ENCODE peak calls at places on chromosome 17, in five cellular contexts. One of them, this sample, is unnamed.
A peak's percentile ranks its signal among the peaks of the same experiment; 100 is the strongest.

GRCh38 chr17:13642188-13642587 is 40.5 kb upstream of the HS3ST3A1 start:
- DNase-seq in A549: no peak
- DNase-seq in H1: no peak
- DNase-seq in sigmoid colon: no peak
- DNase-seq in tibial nerve: no peak
- DNase-seq in this sample: no peak

GRCh38 chr17:3744032-3744431 is 20.3 kb downstream of the HASPIN start:
- DNase-seq in A549: peak; percentile 52
- DNase-seq in H1: no peak
- DNase-seq in sigmoid colon: no peak
- DNase-seq in tibial nerve: no peak
- DNase-seq in this sample: no peak

GRCh38 chr17:10141436-10141835 is 57.0 kb downstream of the GAS7 start:
- DNase-seq in A549: no peak
- DNase-seq in H1: no peak
- DNase-seq in sigmoid colon: no peak
- DNase-seq in tibial nerve: no peak
- DNase-seq in this sample: no peak

GRCh38 chr17:40110457-40110856 is 10.1 kb upstream of the NR1D1 start:
- DNase-seq in A549: no peak
- DNase-seq in H1: no peak
- DNase-seq in sigmoid colon: peak; percentile 78
- DNase-seq in tibial nerve: peak; percentile 44
- DNase-seq in this sample: peak; percentile 52

GRCh38 chr17:37160940-37161339 is 212.2 kb downstream of the AATF start:
- DNase-seq in A549: peak; percentile 37
- DNase-seq in H1: no peak
- DNase-seq in sigmoid colon: no peak
- DNase-seq in tibial nerve: no peak
- DNase-seq in this sample: no peak

GRCh38 chr17:44940321-44940720 is 7.3 kb downstream of the KIF18B start:
- DNase-seq in A549: peak; percentile 68
- DNase-seq in H1: no peak
- DNase-seq in sigmoid colon: peak; percentile 6
- DNase-seq in tibial nerve: no peak
- DNase-seq in this sample: no peak

GRCh38 chr17:13362341-13363122 is 239.2 kb downstream of the HS3ST3A1 start:
- DNase-seq in A549: no peak
- DNase-seq in H1: no peak
- DNase-seq in sigmoid colon: no peak
- DNase-seq in tibial nerve: no peak
- DNase-seq in this sample: no peak

GRCh38 chr17:51085150-51085805 is 35.4 kb downstream of the SPAG9 start:
- DNase-seq in A549: peak; percentile 21
- DNase-seq in H1: no peak
- DNase-seq in sigmoid colon: no peak
- DNase-seq in tibial nerve: no peak
- DNase-seq in this sample: no peak

GRCh38 chr17:41492351-41492750 is 2.6 kb upstream of the KRT36 start:
- DNase-seq in A549: no peak
- DNase-seq in H1: no peak
- DNase-seq in sigmoid colon: no peak
- DNase-seq in tibial nerve: peak; percentile 77
- DNase-seq in this sample: peak; percentile 51

GRCh38 chr17:56995776-56996175 is 17.8 kb downstream of the SCPEP1 start:
- DNase-seq in A549: no peak
- DNase-seq in H1: no peak
- DNase-seq in sigmoid colon: no peak
- DNase-seq in tibial nerve: no peak
- DNase-seq in this sample: no peak

GRCh38 chr17:32529604-32530003 is 42.8 kb downstream of the CDK5R1 start:
- DNase-seq in A549: no peak
- DNase-seq in H1: no peak
- DNase-seq in sigmoid colon: no peak
- DNase-seq in tibial nerve: no peak
- DNase-seq in this sample: no peak

GRCh38 chr17:17235212-17236174 is 1.5 kb downstream of the FLCN start:
- DNase-seq in A549: no peak
- DNase-seq in H1: no peak
- DNase-seq in sigmoid colon: no peak
- DNase-seq in tibial nerve: peak; percentile 21
- DNase-seq in this sample: no peak

GRCh38 chr17:82979718-82980117 is 99.7 kb upstream of the METRNL start:
- DNase-seq in A549: no peak
- DNase-seq in H1: no peak
- DNase-seq in sigmoid colon: no peak
- DNase-seq in tibial nerve: no peak
- DNase-seq in this sample: no peak

GRCh38 chr17:57861737-57862409 is 12.0 kb upstream of the MRPS23 start:
- DNase-seq in A549: peak; percentile 65
- DNase-seq in H1: no peak
- DNase-seq in sigmoid colon: peak; percentile 89
- DNase-seq in tibial nerve: peak; percentile 53
- DNase-seq in this sample: peak; percentile 70

GRCh38 chr17:78789149-78789662 is 7.1 kb upstream of the CYTH1 start:
- DNase-seq in A549: no peak
- DNase-seq in H1: no peak
- DNase-seq in sigmoid colon: no peak
- DNase-seq in tibial nerve: no peak
- DNase-seq in this sample: no peak

GRCh38 chr17:36509272-36509985 is 22.9 kb downstream of the ZNHIT3 start:
- DNase-seq in A549: no peak
- DNase-seq in H1: no peak
- DNase-seq in sigmoid colon: no peak
- DNase-seq in tibial nerve: no peak
- DNase-seq in this sample: no peak

GRCh38 chr17:37429039-37429438 is 22.4 kb downstream of the TADA2A start:
- DNase-seq in A549: no peak
- DNase-seq in H1: no peak
- DNase-seq in sigmoid colon: no peak
- DNase-seq in tibial nerve: no peak
- DNase-seq in this sample: no peak

GRCh38 chr17:14323522-14323981 is 22.7 kb downstream of the HS3ST3B1 start:
- DNase-seq in A549: no peak
- DNase-seq in H1: no peak
- DNase-seq in sigmoid colon: no peak
- DNase-seq in tibial nerve: no peak
- DNase-seq in this sample: no peak

GRCh38 chr17:36921131-36921851 is 16.0 kb upstream of the LHX1 start:
- DNase-seq in A549: peak; percentile 89
- DNase-seq in H1: no peak
- DNase-seq in sigmoid colon: no peak
- DNase-seq in tibial nerve: no peak
- DNase-seq in this sample: no peak

GRCh38 chr17:57941384-57942370 is 13.5 kb downstream of the CUEDC1 start:
- DNase-seq in A549: no peak
- DNase-seq in H1: no peak
- DNase-seq in sigmoid colon: peak; percentile 78
- DNase-seq in tibial nerve: no peak
- DNase-seq in this sample: no peak

GRCh38 chr17:50903604-50904521 is 37.7 kb upstream of the TOB1 start:
- DNase-seq in A549: no peak
- DNase-seq in H1: no peak
- DNase-seq in sigmoid colon: no peak
- DNase-seq in tibial nerve: no peak
- DNase-seq in this sample: no peak

GRCh38 chr17:76550712-76551615 is 11.1 kb downstream of the PRCD start:
- DNase-seq in A549: peak; percentile 75
- DNase-seq in H1: no peak
- DNase-seq in sigmoid colon: no peak
- DNase-seq in tibial nerve: no peak
- DNase-seq in this sample: no peak

GRCh38 chr17:43745541-43745940 is 13.1 kb downstream of the SOST start:
- DNase-seq in A549: no peak
- DNase-seq in H1: no peak
- DNase-seq in sigmoid colon: no peak
- DNase-seq in tibial nerve: no peak
- DNase-seq in this sample: no peak

GRCh38 chr17:50272711-50273653 is 1.3 kb upstream of the TMEM92 start:
- DNase-seq in A549: peak; percentile 48
- DNase-seq in H1: no peak
- DNase-seq in sigmoid colon: no peak
- DNase-seq in tibial nerve: peak; percentile 55
- DNase-seq in this sample: peak; percentile 86

DNA sequence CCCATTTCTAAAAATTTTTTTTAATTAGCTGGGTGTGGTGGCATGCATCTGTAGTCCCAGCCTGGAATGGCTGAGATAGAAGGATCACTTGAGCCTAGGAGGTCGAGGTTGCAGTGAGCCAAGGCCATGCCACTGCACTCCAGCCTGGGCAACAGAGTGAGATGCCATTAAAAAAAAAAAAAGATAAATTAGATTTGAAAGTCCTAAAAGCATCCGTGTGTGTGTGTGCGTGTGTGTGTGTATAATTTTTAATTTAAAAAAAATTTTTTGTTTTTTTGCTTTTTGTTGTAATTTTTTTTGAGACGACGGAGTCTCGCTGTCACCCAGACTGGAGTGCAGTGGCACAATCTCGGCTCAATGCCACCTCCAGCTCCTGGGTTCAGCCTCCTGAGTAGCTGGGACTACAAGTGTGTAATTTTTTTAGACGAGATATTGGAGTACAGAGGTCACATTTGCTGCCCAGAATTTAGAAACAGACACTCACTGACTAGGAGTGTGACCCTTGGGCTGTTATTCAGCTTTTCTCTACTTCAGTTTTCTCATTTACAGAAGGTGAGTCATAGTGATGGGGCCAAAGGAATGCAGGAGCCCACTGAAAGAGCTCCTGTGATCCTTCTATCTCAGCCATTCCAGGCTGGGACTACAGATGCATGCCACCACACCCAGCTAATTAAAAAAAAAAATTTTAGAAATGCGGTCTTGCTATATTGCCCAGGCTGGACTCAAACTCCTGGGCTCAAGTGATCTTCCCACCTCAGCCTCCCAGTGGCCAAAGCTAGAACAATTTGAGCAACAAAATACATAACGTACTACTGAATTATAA is 25.5 kb upstream of the TBX4 start:
- DNase-seq in A549: peak; percentile 83
- DNase-seq in H1: no peak
- DNase-seq in sigmoid colon: no peak
- DNase-seq in tibial nerve: no peak
- DNase-seq in this sample: no peak
- TF ChIP-seq EP300 in A549: no peak
- TF ChIP-seq EP300 in H1: no peak
- TF ChIP-seq EP300 in sigmoid colon: no peak
- TF ChIP-seq EP300 in tibial nerve: no peak
- TF ChIP-seq EP300 in this sample: no peak

DNA sequence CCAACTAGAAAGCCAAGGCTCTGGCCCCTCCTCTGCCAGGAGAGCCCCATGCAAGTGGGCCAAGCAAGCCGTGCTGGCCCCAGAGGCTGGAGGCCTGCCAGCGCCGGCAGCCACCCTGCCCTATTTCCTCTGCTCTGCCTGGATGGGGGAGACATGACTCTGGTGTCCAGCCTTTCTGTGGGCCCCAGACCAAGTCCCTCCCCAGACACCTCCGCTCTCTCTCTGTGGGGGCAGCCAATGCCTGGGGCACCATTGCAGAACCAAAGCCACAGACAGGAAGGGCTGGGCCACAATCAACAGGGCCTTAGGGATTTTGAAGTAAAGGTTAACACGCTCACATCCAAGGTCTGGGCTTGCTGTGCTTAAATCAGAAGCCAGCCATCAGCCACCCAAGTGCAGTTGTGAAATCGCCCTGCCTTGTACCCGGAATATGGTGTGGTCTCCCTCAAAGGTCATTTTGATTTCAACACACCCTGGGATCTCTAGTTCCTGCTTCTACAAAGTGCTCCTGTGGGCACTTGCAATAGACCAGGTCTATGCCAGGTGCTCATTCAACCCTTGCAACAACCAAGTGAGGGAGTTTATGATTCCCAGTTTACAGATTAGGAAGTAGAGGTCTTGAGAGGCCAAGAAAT is 63.5 kb upstream of the TEX2 start:
- DNase-seq in A549: peak; percentile 38
- DNase-seq in H1: no peak
- DNase-seq in sigmoid colon: peak; percentile 81
- DNase-seq in tibial nerve: peak; percentile 75
- DNase-seq in this sample: peak; percentile 74
- TF ChIP-seq CTCF in A549: no peak
- TF ChIP-seq CTCF in H1: no peak
- TF ChIP-seq CTCF in sigmoid colon: no peak
- TF ChIP-seq CTCF in tibial nerve: no peak
- TF ChIP-seq CTCF in this sample: no peak

GRCh38 chr17:42698736-42699414 is 16.5 kb downstream of the CNTNAP1 start:
- DNase-seq in A549: no peak
- DNase-seq in H1: no peak
- DNase-seq in sigmoid colon: no peak
- DNase-seq in tibial nerve: no peak
- DNase-seq in this sample: peak; percentile 84
- TF ChIP-seq EP300 in A549: no peak
- TF ChIP-seq EP300 in H1: no peak
- TF ChIP-seq EP300 in sigmoid colon: no peak
- TF ChIP-seq EP300 in tibial nerve: no peak
- TF ChIP-seq EP300 in this sample: no peak

GRCh38 chr17:80544655-80545498 is at the start of gene RPTOR:
- DNase-seq in A549: peak; percentile 95
- DNase-seq in H1: peak; percentile 70
- DNase-seq in sigmoid colon: peak; percentile 93
- DNase-seq in tibial nerve: peak; percentile 93
- DNase-seq in this sample: peak; percentile 90

GRCh38 chr17:80538484-80538883 is 6.2 kb upstream of the RPTOR start:
- DNase-seq in A549: no peak
- DNase-seq in H1: no peak
- DNase-seq in sigmoid colon: no peak
- DNase-seq in tibial nerve: no peak
- DNase-seq in this sample: no peak

DNA sequence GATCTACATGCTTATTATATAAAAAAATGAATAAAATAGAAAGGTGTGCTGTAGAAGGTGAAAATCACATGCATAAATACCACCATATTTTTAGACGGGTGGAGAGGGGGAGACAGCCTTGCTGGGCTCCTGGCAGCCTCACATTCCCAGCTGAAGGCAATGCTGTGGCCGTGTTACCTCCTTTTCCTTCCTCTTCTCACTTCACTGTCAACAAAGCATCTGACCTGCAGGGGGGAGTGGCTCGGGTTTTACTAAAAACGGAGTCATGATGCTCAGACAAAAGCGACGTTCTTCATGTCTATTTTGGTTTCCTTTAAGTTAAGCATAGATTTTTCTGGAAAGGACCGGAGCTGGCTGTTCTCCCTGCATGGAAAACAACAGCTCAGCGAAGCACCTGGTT is 5.6 kb upstream of the RPTOR start:
- DNase-seq in A549: peak; percentile 34
- DNase-seq in H1: no peak
- DNase-seq in sigmoid colon: no peak
- DNase-seq in tibial nerve: no peak
- DNase-seq in this sample: no peak
- TF ChIP-seq CTCF in A549: no peak
- TF ChIP-seq CTCF in H1: no peak
- TF ChIP-seq CTCF in sigmoid colon: no peak
- TF ChIP-seq CTCF in tibial nerve: no peak
- TF ChIP-seq CTCF in this sample: no peak